ENCODE peak calls at places on chromosomes 6 and 20, in six cellular contexts. J is fibroblast of lung, O is tibial artery, W is brain microvascular endothelial cell, A is heart left ventricle, D is transverse colon. C is an unnamed sample.

GRCh38 chr6:125528614-125529013 is 220.8 kb upstream of the HEY2 start:
- DNase-seq in J (no peak), O (no peak), W (no peak), A (no peak), D (no peak), C (no peak)

GRCh38 chr6:1795923-1796322 is 186.2 kb downstream of the FOXC1 start:
- DNase-seq in J (no peak), O (no peak), W (no peak), A (no peak), D (no peak), C (no peak)

GRCh38 chr6:41345901-41346300 is 10.5 kb downstream of the NCR2 start:
- DNase-seq in J (no peak), O (no peak), W (no peak), A (no peak), D (no peak), C (no peak)

GRCh38 chr6:38876470-38876869 is 161.4 kb downstream of the DNAH8 start:
- DNase-seq in J (no peak), O (no peak), W (no peak), A (no peak), D (peak), C (no peak)

GRCh38 chr20:5833309-5833941 is 83.2 kb downstream of the SHLD1 start:
- DNase-seq in J (no peak), O (no peak), W (no peak), A (no peak), D (no peak), C (no peak)

GRCh38 chr20:49313271-49313670 is 35.4 kb upstream of the ZNFX1 start:
- DNase-seq in J (no peak), O (no peak), W (no peak), A (no peak), D (no peak), C (no peak)

GRCh38 chr6:74277749-74278148 is 581.7 kb downstream of the CD109 start:
- DNase-seq in J (peak), O (no peak), W (peak), A (no peak), D (no peak), C (no peak)

GRCh38 chr20:58930496-58930895 is 50.6 kb upstream of the NELFCD start:
- DNase-seq in J (no peak), O (no peak), W (no peak), A (no peak), D (no peak), C (peak)

GRCh38 chr20:41738584-41739193 is 120.5 kb upstream of the CHD6 start:
- DNase-seq in J (peak), O (peak), W (peak), A (peak), D (peak), C (peak)

GRCh38 chr6:108846628-108847027 is 1.6 kb upstream of the ARMC2 start:
- DNase-seq in J (no peak), O (no peak), W (no peak), A (no peak), D (no peak), C (no peak)

GRCh38 chr6:106626485-106626884 is 2.8 kb downstream of the RTN4IP1 start:
- DNase-seq in J (no peak), O (no peak), W (no peak), A (no peak), D (no peak), C (no peak)

GRCh38 chr6:44002591-44003344 is 124.5 kb downstream of the MRPL14 start:
- DNase-seq in J (peak), O (no peak), W (peak), A (peak), D (peak), C (peak)

GRCh38 chr20:3103369-3104032 is 19.0 kb upstream of the AVP start:
- DNase-seq in J (no peak), O (no peak), W (no peak), A (no peak), D (no peak), C (peak)

DNA sequence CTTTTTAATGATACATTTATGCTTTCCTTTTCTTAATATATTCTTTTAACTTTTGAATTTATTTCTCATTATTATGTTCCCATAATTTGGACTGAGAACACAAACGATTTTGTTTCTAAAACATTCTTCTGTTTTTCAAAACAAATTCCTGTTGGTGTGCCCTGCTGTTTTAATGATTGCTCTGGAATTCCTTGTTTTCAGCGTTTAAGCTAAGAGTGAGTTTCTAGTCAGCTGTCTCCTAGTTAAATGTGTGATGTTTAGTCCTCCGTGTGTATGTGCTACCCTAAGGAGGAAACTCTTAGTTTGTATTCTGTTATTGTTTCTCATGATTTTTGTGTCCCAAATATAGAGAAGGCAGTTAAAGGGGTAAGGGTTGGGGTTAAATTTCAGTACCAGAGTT is 306.1 kb upstream of the RGS17 start:
- DNase-seq in J (no peak), O (no peak), W (no peak), A (no peak), D (no peak), C (no peak)
- TF ChIP-seq CTCF in J (no peak), O (no peak), W (no peak), A (no peak), D (no peak), C (no peak)

GRCh38 chr20:60060006-60060557 is 101.9 kb downstream of the CDH26 start:
- DNase-seq in J (no peak), O (no peak), W (no peak), A (no peak), D (no peak), C (no peak)

GRCh38 chr20:60060593-60060992 is 102.4 kb downstream of the CDH26 start:
- DNase-seq in J (no peak), O (no peak), W (no peak), A (no peak), D (no peak), C (peak)

GRCh38 chr20:60064554-60064953 is 106.3 kb downstream of the CDH26 start:
- DNase-seq in J (no peak), O (no peak), W (no peak), A (no peak), D (no peak), C (no peak)

GRCh38 chr20:60063739-60064138 is 105.5 kb downstream of the CDH26 start:
- DNase-seq in J (no peak), O (no peak), W (no peak), A (no peak), D (no peak), C (no peak)

GRCh38 chr20:60062431-60063336 is 104.5 kb downstream of the CDH26 start:
- DNase-seq in J (peak), O (no peak), W (peak), A (no peak), D (no peak), C (no peak)
- H3K27ac ChIP-seq in J (peak), O (peak), W (peak), A (no peak), D (no peak), C (peak)

GRCh38 chr20:11182715-11183114 is 508.9 kb upstream of the JAG1 start:
- DNase-seq in J (peak), O (peak), W (no peak), A (no peak), D (no peak), C (no peak)

GRCh38 chr20:11186301-11187008 is 512.7 kb upstream of the JAG1 start:
- DNase-seq in J (no peak), O (no peak), W (no peak), A (no peak), D (no peak), C (peak)

GRCh38 chr20:11178946-11179654 is 505.3 kb upstream of the JAG1 start:
- DNase-seq in J (peak), O (no peak), W (peak), A (no peak), D (no peak), C (peak)

GRCh38 chr20:11180186-11180585 is 506.4 kb upstream of the JAG1 start:
- DNase-seq in J (no peak), O (no peak), W (no peak), A (no peak), D (no peak), C (no peak)

GRCh38 chr20:11181964-11182363 is 508.2 kb upstream of the JAG1 start:
- DNase-seq in J (no peak), O (no peak), W (no peak), A (no peak), D (no peak), C (no peak)
- TF ChIP-seq CTCF in J (no peak), O (no peak), W (no peak), A (no peak), D (no peak), C (no peak)

GRCh38 chr6:170223718-170224693 is 66.9 kb downstream of the DLL1 start:
- DNase-seq in J (no peak), O (no peak), W (no peak), A (peak), D (no peak), C (no peak)
- H3K27ac ChIP-seq in J (no peak), O (no peak), W (no peak), A (no peak), D (no peak), C (peak)

DNA sequence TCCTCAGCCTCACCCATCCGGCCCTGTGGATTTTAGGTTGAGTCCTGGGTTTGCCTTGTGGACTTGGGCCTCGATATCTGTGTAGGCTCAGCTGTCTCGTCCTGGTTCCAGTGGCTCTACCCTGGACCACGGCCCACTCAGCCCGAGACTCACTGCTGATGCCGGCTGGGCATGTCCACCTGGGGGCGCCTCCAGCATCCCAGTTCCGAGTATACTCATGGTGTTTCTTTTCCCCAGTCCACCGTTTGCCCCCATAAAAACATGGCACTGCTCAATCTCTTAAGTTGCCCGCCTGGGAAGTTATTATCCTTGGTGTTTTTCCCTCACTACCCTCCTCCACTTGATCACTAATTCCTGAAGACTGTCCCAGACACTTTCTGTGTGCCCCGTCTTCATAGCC is 99.1 kb downstream of the ARID1B start:
- DNase-seq in J (no peak), O (no peak), W (no peak), A (peak), D (no peak), C (no peak)
- TF ChIP-seq CTCF in J (no peak), O (no peak), W (peak), A (peak), D (no peak), C (no peak)

GRCh38 chr20:63973636-63974401 is 4.1 kb upstream of the ZNF512B start:
- DNase-seq in J (peak), O (peak), W (peak), A (peak), D (peak), C (peak)
- H3K27ac ChIP-seq in J (no peak), O (no peak), W (no peak), A (peak), D (peak), C (peak)

DNA sequence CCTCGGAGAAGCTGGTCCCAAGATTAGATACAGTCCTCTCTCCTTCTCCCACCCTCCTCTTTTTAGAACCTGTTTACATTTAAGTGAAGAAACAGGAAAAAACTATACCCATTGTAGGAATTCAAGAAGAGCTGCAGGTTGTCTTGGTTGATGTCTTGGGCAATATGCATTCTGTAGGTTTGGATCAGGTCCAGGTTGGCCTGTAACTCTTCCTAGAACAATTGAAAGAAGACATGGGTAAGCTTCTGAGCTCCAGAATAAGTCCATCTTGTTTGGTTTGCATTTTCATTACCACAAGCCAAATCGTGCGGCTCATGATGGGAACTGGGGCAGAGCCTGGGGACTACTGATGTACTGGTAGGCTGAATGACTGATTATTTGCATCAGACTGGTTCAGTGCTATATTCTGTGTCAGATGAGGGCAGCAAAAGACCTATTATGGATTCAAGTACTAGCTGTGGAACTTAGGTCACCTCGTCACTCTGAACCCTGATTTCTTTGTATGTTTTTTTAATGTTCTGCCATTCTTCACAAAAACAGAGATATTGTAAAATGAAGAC is 20.3 kb upstream of the SLA2 start:
- DNase-seq in J (peak), O (no peak), W (peak), A (no peak), D (no peak), C (no peak)
- TF ChIP-seq CTCF in J (no peak), O (peak), W (peak), A (no peak), D (no peak), C (peak)

GRCh38 chr20:10313701-10314100 is 95.1 kb downstream of the SNAP25 start:
- DNase-seq in J (peak), O (no peak), W (peak), A (no peak), D (no peak), C (no peak)
- H3K27ac ChIP-seq in J (peak), O (peak), W (peak), A (no peak), D (no peak), C (no peak)

C was measured in RWPE1.